ENCODE peak calls at places on chromosomes 3 and 15, in five cellular contexts. B, Z, U, M and D are unnamed samples.

GRCh38 chr3:149454746-149455145 is 19.8 kb upstream of the TM4SF4 start:
- DNase-seq in M (peak; percentile 31), Z (no peak), B (no peak), U (no peak), D (no peak)

GRCh38 chr3:170614214-170614966 is 28.5 kb upstream of the SLC7A14 start:
- DNase-seq in U (no peak), B (no peak), M (peak; percentile 18), Z (no peak), D (no peak)

GRCh38 chr3:101873619-101874018 is 24.3 kb downstream of the NFKBIZ start:
- DNase-seq in Z (no peak), M (peak; percentile 22), U (no peak), B (no peak), D (no peak)

GRCh38 chr15:34799149-34799824 is 3.9 kb upstream of the ACTC1 start:
- DNase-seq in Z (no peak), B (no peak), U (no peak), M (no peak), D (no peak)

GRCh38 chr15:45469429-45469828 is 53.1 kb downstream of the SLC30A4 start:
- DNase-seq in B (no peak), Z (no peak), U (no peak), M (no peak), D (no peak)

GRCh38 chr15:57680021-57680420 is 26.5 kb upstream of the POLR2M start:
- DNase-seq in B (no peak), U (no peak), Z (no peak), M (peak; percentile 62), D (no peak)

GRCh38 chr15:67010898-67011619 is 54.3 kb upstream of the SMAD3 start:
- DNase-seq in M (no peak), Z (no peak), B (no peak), U (no peak), D (no peak)

GRCh38 chr15:67109141-67110034 is 44.0 kb downstream of the SMAD3 start:
- DNase-seq in Z (no peak), U (no peak), M (no peak), B (no peak), D (peak; percentile 86)